ENCODE peak calls at places on chromosomes 12 and 14, in seven cellular contexts. E, L, S, I, R, K and U are unnamed samples.

GRCh38 chr12:57816001-57816854 is 2.3 kb downstream of the AVIL start:
- DNase-seq in K (no peak), S (no peak), E (no peak), R (no peak), I (no peak), L (no peak), U (no peak)

GRCh38 chr12:65121049-65121955 is at the start of gene WIF1:
- DNase-seq in E (no peak), L (no peak), R (no peak), K (peak; percentile 4), S (peak; percentile 14), I (no peak), U (no peak)

GRCh38 chr12:128178971-128179370 is 88.0 kb upstream of the TMEM132C start:
- DNase-seq in S (no peak), E (no peak), K (no peak), L (no peak), R (no peak), I (no peak), U (no peak)

GRCh38 chr14:101248056-101248725 is 313.1 kb upstream of the DIO3 start:
- DNase-seq in E (no peak), R (no peak), S (no peak), L (no peak), K (no peak), I (no peak), U (no peak)

GRCh38 chr12:56189336-56189917 is at the start of gene SMARCC2:
- DNase-seq in S (peak; percentile 78), K (peak; percentile 90), E (peak; percentile 64), I (peak; percentile 96), R (peak; percentile 94), L (peak; percentile 26), U (peak; percentile 88)

GRCh38 chr12:110957652-110958051 is 37.3 kb upstream of the MYL2 start:
- DNase-seq in R (no peak), L (no peak), S (no peak), K (no peak), I (no peak), E (no peak), U (no peak)

GRCh38 chr14:21215879-21216251 is 53.4 kb downstream of the HNRNPC start:
- DNase-seq in R (no peak), K (no peak), S (no peak), L (no peak), E (no peak), I (no peak), U (no peak)

GRCh38 chr12:113070117-113070906 is 13.8 kb downstream of the DTX1 start:
- DNase-seq in R (no peak), L (no peak), S (no peak), K (no peak), E (no peak), I (no peak), U (no peak)

DNA sequence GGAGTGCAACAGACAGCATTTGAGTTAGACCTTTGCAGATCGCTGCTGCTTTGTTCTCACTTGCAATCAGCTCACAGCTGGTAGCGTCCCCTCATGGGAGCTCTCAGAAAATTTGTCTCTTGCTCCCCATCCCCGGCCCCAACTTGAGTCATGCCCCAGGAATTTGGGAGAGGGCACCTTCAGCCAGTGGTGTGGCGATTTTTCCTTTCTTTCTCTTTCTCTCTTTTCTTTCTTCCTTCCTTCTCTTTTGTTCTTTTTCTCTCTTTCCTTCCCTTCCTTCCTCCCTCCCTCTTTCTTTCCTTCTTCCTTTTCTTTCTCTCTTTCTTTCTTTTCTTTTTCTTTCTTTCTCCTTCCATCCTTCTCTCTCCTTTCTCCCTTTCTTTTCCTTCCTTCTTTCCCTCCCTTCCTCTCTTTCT is 34.2 kb upstream of the MAP1LC3B2 start:
- DNase-seq in E (no peak), R (no peak), I (no peak), L (no peak), S (no peak), K (peak; percentile 70), U (no peak)
- TF ChIP-seq CTCF in E (no peak), R (no peak), I (no peak), L (no peak), S (no peak), K (peak; percentile 21), U (no peak)

DNA sequence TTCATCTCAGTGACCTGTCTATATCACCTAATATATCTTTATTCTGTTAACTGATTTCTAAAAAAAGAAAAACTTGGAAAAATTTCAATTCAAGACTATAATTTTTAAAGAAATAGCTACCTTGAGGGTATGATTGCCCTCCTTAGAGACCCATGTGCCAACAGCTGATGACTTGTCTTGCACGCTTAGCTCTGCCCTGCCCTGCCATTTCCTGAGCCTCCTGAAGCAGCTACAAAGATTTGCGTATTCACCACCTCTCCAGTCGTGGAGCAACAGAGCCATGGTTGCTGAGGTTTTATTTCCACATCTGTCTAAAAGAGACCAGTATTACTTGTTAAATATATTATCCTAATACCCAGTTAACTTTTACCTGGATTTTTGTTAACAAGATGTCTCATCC is 91.7 kb upstream of the ATF1 start:
- DNase-seq in L (no peak), S (no peak), I (no peak), K (no peak), R (no peak), E (no peak), U (no peak)
- TF ChIP-seq CTCF in L (no peak), S (no peak), I (no peak), K (no peak), R (no peak), E (no peak), U (no peak)

DNA sequence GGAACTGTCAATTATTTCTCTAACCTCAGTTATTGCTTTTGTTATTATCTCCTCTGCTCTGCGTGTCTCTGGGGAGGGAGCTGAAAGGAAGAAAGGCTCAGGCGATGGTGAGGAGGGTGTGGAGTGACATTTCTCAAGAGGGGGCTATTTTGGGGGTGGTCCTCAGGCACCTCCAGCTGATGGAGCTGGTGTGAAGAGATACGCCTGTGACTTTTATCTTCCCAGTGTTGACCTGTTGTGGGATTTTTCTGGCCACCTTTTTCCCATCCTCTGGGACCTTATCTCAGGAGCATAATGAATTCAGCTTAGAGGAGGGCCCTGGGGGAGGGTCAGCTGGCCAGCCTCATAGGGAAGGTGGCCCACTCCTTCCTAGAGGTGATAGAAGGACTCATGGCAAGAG is 26.4 kb downstream of the KCNA5 start:
- DNase-seq in E (no peak), I (no peak), R (no peak), S (no peak), L (no peak), K (no peak), U (no peak)
- TF ChIP-seq CTCF in E (no peak), I (no peak), R (no peak), S (no peak), L (no peak), K (no peak), U (no peak)

GRCh38 chr14:31740688-31741087 is 179.5 kb downstream of the NUBPL start:
- DNase-seq in I (no peak), L (no peak), K (no peak), S (no peak), R (no peak), E (no peak), U (no peak)

GRCh38 chr14:31746326-31746725 is 185.1 kb downstream of the NUBPL start:
- DNase-seq in S (no peak), R (no peak), E (no peak), I (no peak), L (no peak), K (no peak), U (no peak)

GRCh38 chr14:31749275-31749674 is 188.1 kb downstream of the NUBPL start:
- DNase-seq in K (no peak), S (no peak), E (no peak), I (no peak), R (no peak), L (no peak), U (no peak)

DNA sequence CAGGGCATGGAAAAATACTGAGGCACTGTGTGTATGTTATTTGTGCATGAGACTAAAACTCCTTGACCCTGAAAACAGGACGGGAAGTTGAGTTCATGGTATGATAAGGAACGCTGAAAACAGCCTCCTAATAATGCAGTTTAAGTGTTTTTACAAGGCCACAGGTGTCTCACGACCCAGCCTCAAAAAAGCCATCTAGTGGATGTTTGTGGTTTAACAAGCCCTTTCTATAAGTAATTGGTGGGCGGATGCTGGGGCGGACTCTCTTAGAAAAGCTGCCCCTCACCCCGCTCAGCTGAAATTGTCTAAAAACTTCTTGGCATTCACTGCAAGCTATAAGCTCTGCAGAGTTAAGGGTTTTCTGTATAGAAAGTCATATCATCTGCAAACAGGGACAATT is 184.5 kb downstream of the NUBPL start:
- DNase-seq in L (no peak), E (no peak), K (no peak), S (no peak), I (no peak), R (no peak), U (no peak)
- TF ChIP-seq CTCF in L (no peak), E (no peak), K (no peak), S (no peak), I (no peak), R (no peak), U (no peak)

DNA sequence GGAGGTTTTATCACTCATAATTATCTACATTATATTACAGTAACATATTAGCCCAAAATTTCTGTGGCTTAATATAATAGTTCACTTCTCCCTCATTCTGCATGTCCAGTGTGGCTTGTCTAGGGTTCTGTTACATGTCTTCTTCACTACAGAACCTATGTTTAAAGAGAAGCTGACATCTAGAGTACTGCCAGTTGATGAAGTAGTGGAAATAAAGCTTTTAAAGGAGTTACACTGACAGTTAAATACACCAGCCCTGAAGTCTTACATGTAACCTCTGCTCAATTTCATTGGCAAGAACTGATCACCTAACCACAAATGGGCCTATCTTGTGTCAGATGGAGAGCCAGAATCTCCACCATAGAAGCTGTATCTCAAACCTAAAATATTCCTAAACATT is 32.9 kb downstream of the RPS6KA5 start:
- DNase-seq in L (no peak), K (no peak), R (no peak), S (no peak), I (no peak), E (no peak), U (no peak)
- TF ChIP-seq CTCF in L (no peak), K (no peak), R (no peak), S (no peak), I (no peak), E (no peak), U (no peak)

GRCh38 chr12:48061943-48062719 is 43.7 kb downstream of the SENP1 start:
- DNase-seq in R (no peak), K (peak; percentile 12), S (no peak), E (no peak), I (no peak), L (no peak), U (no peak)
- TF ChIP-seq CTCF in R (no peak), K (no peak), S (peak; percentile 51), E (no peak), I (no peak), L (no peak), U (no peak)

DNA sequence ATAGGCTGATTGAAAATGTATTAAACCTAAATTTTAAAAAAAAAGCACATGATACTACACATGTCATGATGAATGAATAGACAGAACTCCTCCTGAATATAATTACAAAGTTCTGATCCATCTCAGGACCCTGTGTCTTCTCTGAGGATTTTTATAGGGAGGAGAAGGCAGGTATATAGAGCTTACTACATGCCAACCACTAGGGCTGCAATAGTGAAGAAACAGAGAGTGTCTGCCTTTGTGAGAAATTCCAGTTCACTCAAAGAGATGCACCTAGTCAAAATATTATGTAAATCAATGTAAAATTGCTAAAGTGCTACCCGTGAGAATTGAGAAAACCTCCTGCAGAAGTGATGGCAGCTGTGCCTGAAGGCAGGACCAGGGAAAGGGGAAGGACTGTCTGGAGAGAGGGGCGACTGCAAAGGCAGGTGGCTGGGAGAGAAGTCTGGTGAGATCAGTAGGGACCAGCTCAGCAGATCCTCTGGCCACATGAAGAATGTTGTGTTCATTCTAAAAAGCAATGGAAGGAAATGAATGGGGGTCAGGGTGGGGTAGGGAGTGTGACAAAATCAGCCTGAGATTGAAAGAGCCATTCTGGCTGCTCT is 15.1 kb downstream of the ABHD4 start:
- DNase-seq in K (no peak), S (no peak), L (no peak), I (no peak), R (no peak), E (no peak), U (no peak)
- TF ChIP-seq CTCF in K (peak; percentile 3), S (no peak), L (no peak), I (no peak), R (no peak), E (no peak), U (no peak)